ENCODE peak calls at places on chromosomes 2 and 18, in nine cellular contexts. K, O, V, X, M, F, Y, Z and B are unnamed samples.
A peak's percentile ranks its signal among the peaks of the same experiment; 100 is the strongest.

GRCh38 chr2:202278036-202278760 is 12.6 kb downstream of the NOP58 start:
- DNase-seq in Z (no peak), K (no peak), Y (peak; percentile 66), M (no peak), X (no peak), F (peak; percentile 63), V (peak; percentile 67), O (no peak), B (no peak)

GRCh38 chr18:59783138-59783537 is 85.9 kb upstream of the CCBE1 start:
- DNase-seq in Y (peak; percentile 74), O (no peak), X (peak; percentile 85), F (peak; percentile 75), K (no peak), Z (no peak), M (no peak), V (peak; percentile 60), B (no peak)

GRCh38 chr18:47206945-47207637 is 30.9 kb upstream of the IER3IP1 start:
- DNase-seq in X (no peak), O (no peak), V (peak; percentile 15), Z (no peak), F (peak; percentile 37), Y (no peak), M (no peak), K (no peak), B (no peak)

GRCh38 chr2:216663106-216663505 is 29.9 kb downstream of the IGFBP2 start:
- DNase-seq in M (no peak), K (no peak), O (no peak), F (no peak), Y (no peak), Z (no peak), X (no peak), V (no peak), B (no peak)

GRCh38 chr2:171553858-171554257 is 31.6 kb downstream of the CYBRD1 start:
- DNase-seq in Y (no peak), X (no peak), O (no peak), M (no peak), F (peak; percentile 39), K (no peak), Z (no peak), V (no peak), B (no peak)

GRCh38 chr2:180413331-180413730 is 406.2 kb upstream of the CWC22 start:
- DNase-seq in M (no peak), Y (no peak), X (no peak), F (no peak), K (no peak), V (no peak), Z (no peak), O (no peak), B (no peak)

GRCh38 chr2:46950314-46950713 is 34.7 kb upstream of the MCFD2 start:
- DNase-seq in F (no peak), V (no peak), X (no peak), K (no peak), Y (no peak), Z (no peak), O (no peak), M (no peak), B (no peak)

GRCh38 chr18:79643049-79643765 is 36.4 kb upstream of the CTDP1 start:
- DNase-seq in O (no peak), Y (no peak), K (no peak), V (no peak), Z (no peak), F (no peak), M (no peak), X (no peak), B (no peak)

GRCh38 chr18:627211-627610 is 30.2 kb upstream of the TYMS start:
- DNase-seq in K (no peak), V (no peak), F (no peak), X (no peak), O (no peak), M (no peak), Y (peak; percentile 8), Z (no peak), B (no peak)

GRCh38 chr2:230671117-230671516 is 41.5 kb upstream of the CAB39 start:
- DNase-seq in Y (peak; percentile 93), V (peak; percentile 93), X (no peak), F (no peak), M (no peak), Z (no peak), O (no peak), K (no peak), B (no peak)

GRCh38 chr18:4353853-4354418 is 101.2 kb downstream of the DLGAP1 start:
- DNase-seq in O (no peak), V (no peak), F (no peak), Y (no peak), K (no peak), X (no peak), Z (no peak), M (no peak), B (no peak)

GRCh38 chr2:240813231-240813921 is 6.6 kb downstream of the KIF1A start:
- DNase-seq in Y (no peak), Z (no peak), X (no peak), F (no peak), O (no peak), V (no peak), K (no peak), M (no peak), B (no peak)

GRCh38 chr2:6937157-6937556 is 19.9 kb downstream of the RNF144A start:
- DNase-seq in Z (no peak), M (no peak), O (no peak), X (no peak), V (no peak), K (no peak), Y (no peak), F (no peak), B (no peak)

GRCh38 chr2:149082781-149083180 is 44.3 kb downstream of the LYPD6B start:
- DNase-seq in F (no peak), O (no peak), V (no peak), M (no peak), Y (no peak), Z (no peak), K (no peak), X (no peak), B (no peak)

DNA sequence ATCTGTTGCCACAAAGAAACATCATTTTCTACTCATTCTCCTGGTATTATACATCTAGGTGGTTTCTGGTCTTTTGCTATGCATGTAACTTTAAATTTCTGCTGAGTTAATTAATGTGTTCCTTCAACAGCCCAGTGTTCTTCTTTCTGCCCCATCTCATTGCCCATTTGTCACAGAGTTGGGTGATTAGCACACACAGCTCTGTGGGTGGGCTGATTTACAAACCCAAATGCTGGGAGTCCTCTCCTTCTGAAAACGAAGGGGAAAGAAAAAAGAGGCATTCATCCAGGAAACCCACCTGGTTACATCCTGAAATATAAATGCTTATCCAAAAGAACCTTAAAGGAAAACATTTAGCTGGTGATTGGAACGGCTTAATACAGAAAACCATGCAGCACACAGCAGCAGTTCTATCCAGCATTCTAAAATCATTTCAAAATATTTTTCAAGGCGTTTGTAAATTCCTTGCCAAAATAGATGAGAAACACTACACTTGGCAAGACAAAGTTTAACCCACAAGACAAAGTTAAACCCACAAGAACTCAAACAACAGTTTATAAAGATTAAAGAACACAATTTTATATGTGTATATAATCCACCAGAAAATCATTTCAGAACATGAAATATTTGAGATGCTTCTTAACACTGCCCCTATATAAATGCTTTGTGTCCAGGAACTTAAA is 177.9 kb downstream of the ANTXR1 start:
- DNase-seq in V (no peak), F (peak; percentile 49), Y (no peak), M (no peak), Z (no peak), O (no peak), K (no peak), X (no peak), B (no peak)
- H3K36me3 ChIP-seq in V (no peaks in the 10 kb centered on the region), F (no peaks in the 10 kb centered on the region), Y (peaks cover 51% of the 10 kb centered on the region), M (peaks cover 6% of the 10 kb centered on the region), Z (no peaks in the 10 kb centered on the region), O (no peaks in the 10 kb centered on the region), K (peaks cover 22% of the 10 kb centered on the region), X (no peaks in the 10 kb centered on the region), B (peaks cover 47% of the 10 kb centered on the region)

DNA sequence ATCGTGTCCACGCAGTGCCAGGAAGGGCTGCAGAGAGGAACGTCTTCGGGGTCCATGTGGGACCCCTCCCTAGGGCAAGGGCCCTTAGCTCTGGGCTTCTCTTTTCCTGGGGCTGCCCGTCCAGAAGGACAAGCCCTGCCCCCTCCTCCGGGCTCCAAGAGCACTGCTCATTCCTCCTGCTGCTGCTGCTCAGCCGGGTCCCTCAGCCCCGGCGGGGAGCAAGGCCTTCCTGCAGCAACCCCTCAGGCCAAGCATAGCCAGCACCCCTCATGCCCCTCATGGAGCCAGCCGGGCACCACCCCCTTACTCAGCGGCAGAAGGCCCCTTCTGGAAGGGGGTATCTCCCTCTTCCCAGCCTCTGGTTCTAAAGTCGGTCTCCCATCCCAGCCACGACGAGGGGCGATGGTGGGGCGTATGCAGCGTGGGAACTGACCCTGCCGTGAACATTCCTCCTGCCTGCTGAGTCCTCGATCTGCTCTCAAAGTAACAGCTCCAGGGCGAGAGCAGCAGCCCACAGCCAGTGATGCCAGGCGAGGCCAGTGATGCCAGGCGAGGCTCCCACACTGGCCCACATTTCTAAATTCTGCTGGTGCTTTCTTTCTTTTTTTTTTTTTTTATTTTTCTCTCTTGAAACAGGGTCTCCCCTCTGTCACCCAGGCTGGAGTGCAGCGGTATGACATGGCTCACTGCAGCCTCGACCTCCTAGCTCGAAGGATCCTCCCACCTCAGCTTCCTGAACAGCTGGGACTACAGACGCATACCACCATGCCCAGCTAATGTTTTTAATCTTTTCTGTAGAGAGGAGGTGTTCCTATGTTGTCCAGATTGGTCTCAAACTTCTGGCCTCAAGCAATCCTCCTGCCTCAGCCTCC is 99.7 kb downstream of the HDAC4 start:
- DNase-seq in F (no peak), X (no peak), K (peak; percentile 61), Y (no peak), V (no peak), M (peak; percentile 21), Z (no peak), O (no peak), B (no peak)
- H3K4me3 ChIP-seq in F (no peak overlapping the region), X (no peak overlapping the region), K (no peak overlapping the region), Y (no peak overlapping the region), V (no peak overlapping the region), M (no peak overlapping the region), Z (peak overlapping the region; percentile 95), O (no peak overlapping the region), B (no peak overlapping the region)

GRCh38 chr2:27902143-27902542 is 11.6 kb downstream of the BABAM2 start:
- DNase-seq in O (no peak), M (no peak), V (no peak), F (no peak), X (no peak), Z (no peak), Y (no peak), K (no peak), B (no peak)
- H3K27ac ChIP-seq in O (no peak overlapping the region), M (no peak overlapping the region), V (no peak overlapping the region), F (no peak overlapping the region), X (no peak overlapping the region), Z (peak overlapping the region; percentile 74), Y (no peak overlapping the region), K (no peak overlapping the region), B (no peak overlapping the region)

DNA sequence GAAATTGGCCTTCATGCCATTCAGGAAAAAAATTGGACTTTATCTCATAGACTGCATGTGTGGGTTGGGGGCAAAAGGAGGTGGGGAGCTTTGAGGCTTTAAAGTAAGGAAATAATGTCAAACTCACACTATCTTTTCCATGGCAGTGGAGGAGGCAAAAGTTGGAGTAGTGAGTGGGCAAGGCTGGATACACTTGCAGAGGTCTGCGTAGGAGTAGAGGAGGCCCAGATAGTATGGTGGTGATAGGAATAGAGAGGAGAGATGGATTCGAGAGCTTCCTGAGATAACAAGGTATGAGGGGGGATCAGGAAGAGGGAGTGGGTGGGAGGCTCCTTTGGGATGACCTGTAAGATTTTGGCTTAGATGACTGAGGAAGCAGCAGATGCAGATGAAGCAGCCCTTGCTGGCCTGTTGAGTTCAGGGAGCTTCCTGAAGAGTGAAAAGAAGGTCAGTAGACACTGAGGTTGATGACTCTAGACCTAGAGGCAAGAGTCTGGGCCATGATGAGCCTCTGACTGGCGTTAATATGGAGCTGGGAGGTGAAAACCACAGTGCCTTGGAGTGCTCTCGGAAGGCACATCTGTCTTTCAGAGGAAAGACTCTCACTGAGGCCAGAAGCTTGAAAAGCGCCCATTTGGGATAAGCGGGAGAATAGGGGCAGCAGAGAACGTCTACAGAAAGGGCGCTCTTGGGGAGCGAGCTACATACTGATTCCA is 5.8 kb downstream of the UNC50 start:
- DNase-seq in V (no peak), M (no peak), Z (no peak), O (no peak), Y (no peak), K (no peak), F (no peak), X (no peak), B (no peak)
- H3K36me3 ChIP-seq in V (peaks cover 11% of the 10 kb centered on the region), M (peaks cover 88% of the 10 kb centered on the region), Z (peaks cover 10% of the 10 kb centered on the region), O (peaks cover 20% of the 10 kb centered on the region), Y (peaks cover 36% of the 10 kb centered on the region), K (peaks cover 82% of the 10 kb centered on the region), F (peaks cover 8% of the 10 kb centered on the region), X (peaks cover 30% of the 10 kb centered on the region), B (no peaks in the 10 kb centered on the region)